ENCODE peak calls at places on chromosome 5, in four cellular contexts. One of them, this sample, is unnamed.

GRCh38 chr5:126492939-126493338 is 69.7 kb downstream of the GRAMD2B start:
- DNase-seq in NCI-H2029: no peak
- DNase-seq in T-helper 2 cell treated with Interferon-gamma antibody and Interleukin-4, amounts not matched to agents 5 μg/mL and 100 μg/mL, for 36 hours: no peak
- DNase-seq in GM13976: no peak
- DNase-seq in this sample: no peak

GRCh38 chr5:86757824-86758223 is 140.1 kb downstream of the COX7C start:
- DNase-seq in NCI-H2029: no peak
- DNase-seq in T-helper 2 cell treated with Interferon-gamma antibody and Interleukin-4, amounts not matched to agents 5 μg/mL and 100 μg/mL, for 36 hours: no peak
- DNase-seq in GM13976: no peak
- DNase-seq in this sample: no peak

GRCh38 chr5:143916441-143916840 is 104.5 kb downstream of the HMHB1 start:
- DNase-seq in NCI-H2029: no peak
- DNase-seq in T-helper 2 cell treated with Interferon-gamma antibody and Interleukin-4, amounts not matched to agents 5 μg/mL and 100 μg/mL, for 36 hours: no peak
- DNase-seq in GM13976: no peak
- DNase-seq in this sample: no peak

GRCh38 chr5:169223595-169223953 is 77.4 kb downstream of the SLIT3 start:
- DNase-seq in NCI-H2029: no peak
- DNase-seq in T-helper 2 cell treated with Interferon-gamma antibody and Interleukin-4, amounts not matched to agents 5 μg/mL and 100 μg/mL, for 36 hours: no peak
- DNase-seq in GM13976: no peak
- DNase-seq in this sample: no peak

GRCh38 chr5:173535166-173535975 is 81.1 kb downstream of the BOD1 start:
- DNase-seq in NCI-H2029: no peak
- DNase-seq in T-helper 2 cell treated with Interferon-gamma antibody and Interleukin-4, amounts not matched to agents 5 μg/mL and 100 μg/mL, for 36 hours: no peak
- DNase-seq in GM13976: no peak
- DNase-seq in this sample: no peak

GRCh38 chr5:74412064-74412463 is 228.5 kb downstream of the ENC1 start:
- DNase-seq in NCI-H2029: no peak
- DNase-seq in T-helper 2 cell treated with Interferon-gamma antibody and Interleukin-4, amounts not matched to agents 5 μg/mL and 100 μg/mL, for 36 hours: no peak
- DNase-seq in GM13976: no peak
- DNase-seq in this sample: no peak

GRCh38 chr5:177494356-177495195 is 2.8 kb downstream of the PDLIM7 start:
- DNase-seq in NCI-H2029: no peak
- DNase-seq in T-helper 2 cell treated with Interferon-gamma antibody and Interleukin-4, amounts not matched to agents 5 μg/mL and 100 μg/mL, for 36 hours: peak
- DNase-seq in GM13976: no peak
- DNase-seq in this sample: peak

GRCh38 chr5:112576298-112576925 is 157.3 kb upstream of the EPB41L4A start:
- DNase-seq in NCI-H2029: no peak
- DNase-seq in T-helper 2 cell treated with Interferon-gamma antibody and Interleukin-4, amounts not matched to agents 5 μg/mL and 100 μg/mL, for 36 hours: no peak
- DNase-seq in GM13976: no peak
- DNase-seq in this sample: no peak

GRCh38 chr5:174307656-174308271 is 262.3 kb downstream of the NSG2 start:
- DNase-seq in NCI-H2029: no peak
- DNase-seq in T-helper 2 cell treated with Interferon-gamma antibody and Interleukin-4, amounts not matched to agents 5 μg/mL and 100 μg/mL, for 36 hours: no peak
- DNase-seq in GM13976: no peak
- DNase-seq in this sample: no peak

This sample was measured in germinal center.